ENCODE peak calls at places on chromosome 11, in nine cellular contexts. U, H, N, S, F, D, O, T and B are unnamed samples.

GRCh38 chr11:121741316-121741715 is 288.5 kb upstream of the SORL1-AS1 start:
- DNase-seq in U (no peak), F (no peak), H (no peak), T (no peak), N (no peak), S (no peak), D (no peak), O (no peak), B (peak)

GRCh38 chr11:72221386-72221785 is 3.2 kb upstream of the INPPL1 start:
- DNase-seq in T (no peak), N (no peak), O (no peak), S (no peak), H (no peak), U (no peak), D (no peak), F (no peak), B (peak)

GRCh38 chr11:130677486-130678153 is 229.2 kb downstream of the ADAMTS15 start:
- DNase-seq in S (peak), D (peak), T (no peak), F (no peak), U (no peak), H (no peak), N (no peak), O (no peak), B (no peak)

GRCh38 chr11:91199866-91200265 is 977.0 kb upstream of the CHORDC1 start:
- DNase-seq in U (no peak), T (no peak), S (no peak), H (no peak), N (no peak), O (no peak), D (no peak), F (no peak), B (no peak)

GRCh38 chr11:82996966-82997606 is 74.6 kb downstream of the RAB30 start:
- DNase-seq in F (no peak), O (no peak), T (no peak), S (peak), U (peak), D (no peak), N (no peak), H (peak), B (no peak)

GRCh38 chr11:11657101-11657935 is 35.5 kb upstream of the GALNT18 start:
- DNase-seq in U (no peak), D (no peak), H (no peak), T (no peak), S (no peak), F (no peak), O (no peak), N (no peak), B (no peak)

GRCh38 chr11:66886671-66887221 is 29.9 kb downstream of the LRFN4 start:
- DNase-seq in O (no peak), F (no peak), S (no peak), T (no peak), H (no peak), N (no peak), D (no peak), U (no peak), B (no peak)

GRCh38 chr11:534592-535518 is 521 bp downstream of the HRAS start:
- DNase-seq in O (no peak), D (no peak), N (no peak), S (peak), H (no peak), F (peak), T (no peak), U (peak), B (no peak)

GRCh38 chr11:62132188-62132587 is 8.4 kb downstream of the INCENP start:
- DNase-seq in H (no peak), T (no peak), N (no peak), F (no peak), S (peak), U (no peak), D (no peak), O (no peak), B (no peak)